ENCODE peak calls at places on chromosomes 4 and X, in four cellular contexts. Q, T, K and U are unnamed samples.
A peak's percentile ranks its signal among the peaks of the same experiment; 100 is the strongest.

GRCh38 chr4:173538148-173538902 is 8.3 kb upstream of the HAND2 start:
- DNase-seq in Q (peak; percentile 38), T (peak; percentile 16), K (peak; percentile 54), U (no peak)

GRCh38 chrX:109856974-109857373 is 123.9 kb upstream of the ACSL4 start:
- DNase-seq in Q (no peak), T (no peak), K (no peak), U (no peak)

GRCh38 chr4:9924750-9925149 is 96.5 kb downstream of the SLC2A9 start:
- DNase-seq in Q (no peak), T (no peak), K (no peak), U (no peak)

GRCh38 chrX:37912286-37912685 is 64.9 kb upstream of the DYNLT3 start:
- DNase-seq in Q (no peak), T (no peak), K (no peak), U (no peak)

GRCh38 chrX:10444204-10444603 is 176.2 kb downstream of the MID1 start:
- DNase-seq in Q (peak; percentile 5), T (no peak), K (no peak), U (no peak)

GRCh38 chr4:132123870-132124623 is 1025.0 kb upstream of the PCDH10 start:
- DNase-seq in Q (no peak), T (no peak), K (no peak), U (no peak)

GRCh38 chr4:114464873-114465272 is 133.7 kb upstream of the UGT8 start:
- DNase-seq in Q (no peak), T (no peak), K (no peak), U (no peak)

GRCh38 chr4:56757821-56758400 is 63.6 kb downstream of the SPINK2 start:
- DNase-seq in Q (peak; percentile 23), T (peak; percentile 65), K (peak; percentile 69), U (peak; percentile 78)

GRCh38 chrX:23503835-23504539 is 163.3 kb upstream of the PRDX4 start:
- DNase-seq in Q (no peak), T (no peak), K (peak; percentile 66), U (no peak)

GRCh38 chr4:10093801-10094552 is 22.6 kb downstream of the WDR1 start:
- DNase-seq in Q (no peak), T (no peak), K (peak; percentile 41), U (no peak)

DNA sequence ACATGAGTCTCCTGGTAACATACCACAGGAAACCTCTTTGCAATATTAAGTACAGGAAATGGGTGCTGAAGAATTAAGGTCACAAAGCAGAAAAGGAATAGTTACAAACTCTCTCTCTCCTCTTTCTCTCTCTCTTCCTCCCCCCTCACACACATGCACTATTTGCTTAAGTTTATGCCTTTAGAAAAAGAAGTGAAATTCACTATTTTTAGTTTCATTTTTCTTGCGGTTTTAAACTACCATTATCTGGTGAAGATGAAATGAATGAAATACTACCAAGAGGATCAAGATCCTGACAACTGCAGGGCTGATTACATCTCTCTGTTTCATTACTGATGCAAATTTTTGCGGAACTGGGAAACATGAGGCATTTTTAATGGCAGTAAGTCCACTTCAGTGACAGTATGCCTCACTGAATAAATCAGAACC is 64.3 kb upstream of the FTHL17 start:
- DNase-seq in Q (no peak), T (no peak), K (no peak), U (no peak)
- TF ChIP-seq CTCF in Q (no peak), T (no peak), K (no peak), U (no peak)

DNA sequence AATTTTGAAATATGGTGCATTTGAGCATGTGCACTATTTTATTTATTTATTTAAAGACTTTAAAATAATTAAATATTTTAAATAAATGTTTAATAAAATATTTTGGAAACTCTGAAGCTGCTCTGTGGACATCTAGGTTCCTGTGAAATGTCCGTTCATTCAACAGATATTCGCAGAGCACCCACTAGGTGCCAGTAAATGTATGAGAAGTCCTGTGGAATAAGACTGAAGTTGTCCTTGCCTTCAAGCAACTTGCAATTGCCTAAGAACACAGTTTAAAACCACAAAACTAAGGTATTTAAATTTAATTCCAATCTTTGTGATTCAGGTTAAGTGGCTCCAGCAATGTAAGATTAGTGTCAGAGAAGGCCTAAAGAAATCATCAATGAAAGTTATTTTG is 306.7 kb downstream of the GBA3 start:
- DNase-seq in Q (no peak), T (no peak), K (no peak), U (no peak)
- TF ChIP-seq CTCF in Q (no peak), T (no peak), K (no peak), U (no peak)

GRCh38 chrX:71514367-71515038 is 18.4 kb upstream of the OGT start:
- DNase-seq in Q (no peak), T (peak; percentile 35), K (no peak), U (no peak)
- TF ChIP-seq CTCF in Q (no peak), T (no peak), K (no peak), U (no peak)

GRCh38 chr4:110970642-110971041 is 347.8 kb upstream of the PITX2 start:
- DNase-seq in Q (peak; percentile 69), T (no peak), K (no peak), U (no peak)
- TF ChIP-seq CTCF in Q (peak; percentile 24), T (no peak), K (peak; percentile 33), U (no peak)

GRCh38 chrX:34426334-34426733 is 230.8 kb downstream of the TMEM47 start:
- DNase-seq in Q (no peak), T (no peak), K (no peak), U (no peak)
- TF ChIP-seq CTCF in Q (no peak), T (no peak), K (no peak), U (no peak)

GRCh38 chr4:182818926-182819730 is 98.1 kb downstream of the DCTD start:
- DNase-seq in Q (no peak), T (no peak), K (no peak), U (no peak)
- TF ChIP-seq CTCF in Q (no peak), T (no peak), K (no peak), U (no peak)

GRCh38 chrX:4670606-4671005 is 957.2 kb upstream of the PRKX start:
- DNase-seq in Q (no peak), T (no peak), K (no peak), U (no peak)
- TF ChIP-seq CTCF in Q (no peak), T (no peak), K (no peak), U (no peak)

GRCh38 chr4:86934772-86935498 is at the start of gene AFF1:
- DNase-seq in Q (peak; percentile 94), T (peak; percentile 84), K (peak; percentile 97), U (peak; percentile 91)
- TF ChIP-seq CTCF in Q (peak; percentile 24), T (peak; percentile 44), K (peak; percentile 45), U (peak; percentile 36)